ENCODE peak calls at places on chromosome 1, in six cellular contexts. W, O, R, T, C and Q are unnamed samples.

GRCh38 chr1:161198206-161198876 is 513 bp downstream of the ADAMTS4 start:
- DNase-seq in W (no peak), C (no peak), T (peak; percentile 83), R (peak; percentile 78), O (no peak), Q (peak; percentile 33)

GRCh38 chr1:30010506-30011106 is 712.8 kb downstream of the MATN1 start:
- DNase-seq in O (no peak), R (no peak), C (no peak), T (no peak), W (no peak), Q (no peak)

GRCh38 chr1:231040019-231040799 is at the start of gene FAM89A:
- DNase-seq in T (peak; percentile 57), R (peak; percentile 76), W (peak; percentile 51), O (no peak), C (peak; percentile 35), Q (peak; percentile 46)

GRCh38 chr1:180247061-180247460 is 17.0 kb downstream of the LHX4 start:
- DNase-seq in W (no peak), R (no peak), O (peak; percentile 37), T (no peak), C (no peak), Q (no peak)

GRCh38 chr1:61448017-61448383 is 276.9 kb downstream of the TM2D1 start:
- DNase-seq in C (no peak), T (no peak), W (no peak), O (no peak), R (no peak), Q (no peak)

GRCh38 chr1:149917590-149918144 is at the start of gene SV2A:
- DNase-seq in O (peak; percentile 60), T (peak; percentile 86), R (peak; percentile 72), W (peak; percentile 84), C (peak; percentile 64), Q (no peak)

GRCh38 chr1:218079820-218080219 is 205.3 kb upstream of the RRP15 start:
- DNase-seq in T (no peak), C (no peak), R (no peak), O (no peak), W (no peak), Q (no peak)

GRCh38 chr1:174000274-174000852 is 21.8 kb downstream of the RC3H1 start:
- DNase-seq in C (no peak), O (peak; percentile 18), R (no peak), W (no peak), T (no peak), Q (no peak)

GRCh38 chr1:237799762-237800474 is 90.8 kb downstream of the ZP4 start:
- DNase-seq in W (peak; percentile 68), C (no peak), O (peak; percentile 4), R (peak; percentile 82), T (peak; percentile 88), Q (peak; percentile 72)

GRCh38 chr1:235997049-235997448 is 67.8 kb downstream of the NID1 start:
- DNase-seq in O (no peak), C (no peak), W (no peak), R (no peak), T (no peak), Q (no peak)

GRCh38 chr1:230728710-230729392 is 14.9 kb upstream of the AGT start:
- DNase-seq in W (no peak), T (no peak), C (no peak), O (no peak), R (no peak), Q (no peak)

GRCh38 chr1:95685091-95685490 is 451.1 kb downstream of the RWDD3 start:
- DNase-seq in C (no peak), T (no peak), O (no peak), W (no peak), R (no peak), Q (no peak)

GRCh38 chr1:208100906-208101305 is 143.3 kb downstream of the PLXNA2 start:
- DNase-seq in T (no peak), C (no peak), W (peak; percentile 64), R (no peak), O (peak; percentile 49), Q (no peak)

DNA sequence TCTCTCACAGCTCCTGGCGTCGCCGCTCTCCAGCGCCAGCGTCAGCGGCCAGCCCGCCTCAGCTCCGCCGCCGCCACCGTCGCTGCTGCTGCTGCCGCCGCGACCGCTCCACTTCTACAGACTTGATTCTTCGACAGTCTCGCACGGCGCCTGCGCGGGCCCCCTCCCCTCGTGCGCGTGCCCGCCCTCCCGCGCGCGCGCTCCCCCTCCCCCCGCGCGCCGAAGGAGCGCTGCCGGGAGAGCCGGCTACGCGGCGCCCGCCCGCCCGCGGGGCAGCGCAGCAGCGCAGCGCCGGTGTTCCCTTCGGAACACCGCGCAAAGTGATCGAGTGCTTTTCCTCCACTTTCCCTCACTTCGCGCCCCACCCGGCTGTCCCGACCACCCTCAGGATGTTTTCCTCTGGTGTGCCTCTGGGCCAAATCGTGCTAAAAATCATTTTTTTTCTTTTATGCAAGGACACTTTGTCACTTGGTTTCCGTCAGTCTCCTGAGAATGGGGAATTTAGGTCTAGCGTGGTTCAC is at the start of gene IRF2BP2:
- DNase-seq in W (peak; percentile 84), R (peak; percentile 75), T (peak; percentile 80), C (peak; percentile 83), O (peak; percentile 80), Q (peak; percentile 90)
- H3K4ac ChIP-seq in W (peak within 1 kb of the TSS; percentile 94), R (peak within 1 kb of the TSS; percentile 86), T (peak within 1 kb of the TSS; percentile 57), C (no peak within 1 kb of the TSS), O (peak within 1 kb of the TSS; percentile 92), Q (peak within 1 kb of the TSS; percentile 99)

GRCh38 chr1:31602081-31602480 is 15.4 kb upstream of the HCRTR1 start:
- DNase-seq in W (no peak), O (no peak), T (no peak), C (no peak), R (no peak), Q (no peak)

GRCh38 chr1:31607360-31607759 is 10.1 kb upstream of the HCRTR1 start:
- DNase-seq in W (no peak), R (peak; percentile 22), O (no peak), T (no peak), C (no peak), Q (no peak)

GRCh38 chr1:31600641-31601040 is 16.8 kb upstream of the HCRTR1 start:
- DNase-seq in R (no peak), C (no peak), T (no peak), W (no peak), O (no peak), Q (no peak)

GRCh38 chr1:31609512-31609911 is 8.0 kb upstream of the HCRTR1 start:
- DNase-seq in C (no peak), R (no peak), T (no peak), O (no peak), W (no peak), Q (no peak)

DNA sequence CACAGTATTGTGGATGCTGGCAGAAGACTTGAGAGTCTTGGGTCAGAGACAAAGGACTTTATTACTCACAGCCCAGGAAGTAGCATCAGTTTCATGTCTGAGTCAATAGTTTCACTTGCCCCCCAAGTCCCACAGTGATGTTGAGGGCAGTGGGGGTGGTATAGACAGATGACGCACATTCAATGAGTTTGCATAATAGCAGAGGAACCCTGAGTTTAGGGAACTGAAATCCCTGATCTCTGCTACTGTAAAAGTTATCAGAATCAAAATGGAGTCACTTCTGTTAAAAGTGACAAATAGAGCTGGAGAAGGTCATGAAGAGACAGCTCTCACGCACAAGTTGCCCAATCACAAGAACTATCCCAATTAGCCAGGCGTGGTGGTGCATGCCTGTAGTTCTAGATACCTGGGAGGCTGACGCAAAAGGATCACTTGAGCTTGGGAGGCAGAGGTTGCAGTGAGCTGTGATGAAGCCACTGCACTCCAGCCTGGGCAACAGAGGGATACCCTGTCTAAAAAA is 11.5 kb upstream of the HCRTR1 start:
- DNase-seq in R (no peak), T (no peak), C (no peak), O (peak; percentile 88), W (no peak), Q (no peak)
- H2AFZ ChIP-seq in R (no peak overlapping the region), T (no peak overlapping the region), C (no peak overlapping the region), O (peak overlapping the region; percentile 32), W (no peak overlapping the region), Q (no peak overlapping the region)

GRCh38 chr1:3243304-3243703 is 174.3 kb downstream of the PRDM16 start:
- DNase-seq in R (no peak), O (no peak), T (no peak), W (no peak), C (no peak), Q (no peak)

GRCh38 chr1:3240524-3241235 is 171.7 kb downstream of the PRDM16 start:
- DNase-seq in C (no peak), W (no peak), T (peak; percentile 55), O (no peak), R (peak; percentile 72), Q (no peak)

GRCh38 chr1:3241673-3242407 is 172.8 kb downstream of the PRDM16 start:
- DNase-seq in O (no peak), R (no peak), T (no peak), W (no peak), C (no peak), Q (no peak)

GRCh38 chr1:3242408-3243270 is 173.6 kb downstream of the PRDM16 start:
- DNase-seq in R (no peak), O (no peak), C (no peak), W (no peak), T (no peak), Q (no peak)

GRCh38 chr1:3241236-3241550 is 172.2 kb downstream of the PRDM16 start:
- DNase-seq in W (no peak), O (no peak), R (no peak), C (no peak), T (no peak), Q (no peak)
- H3K4me1 ChIP-seq in W (no peaks in the 10 kb centered on the region), O (no peaks in the 10 kb centered on the region), R (peaks cover 5% of the 10 kb centered on the region), C (no peaks in the 10 kb centered on the region), T (no peaks in the 10 kb centered on the region), Q (no peaks in the 10 kb centered on the region)

GRCh38 chr1:198228925-198229324 is 72.1 kb downstream of the NEK7 start:
- DNase-seq in T (no peak), O (no peak), W (no peak), C (no peak), R (no peak), Q (peak; percentile 87)
- H3K4ac ChIP-seq in T (no peak overlapping the region), O (no peak overlapping the region), W (no peak overlapping the region), C (no peak overlapping the region), R (no peak overlapping the region), Q (peak overlapping the region; percentile 71)

GRCh38 chr1:158819461-158820443 is 11.4 kb upstream of the MNDA start:
- DNase-seq in W (peak; percentile 75), C (no peak), O (no peak), T (no peak), R (no peak), Q (no peak)

GRCh38 chr1:158821723-158822122 is 9.4 kb upstream of the MNDA start:
- DNase-seq in C (no peak), T (no peak), R (no peak), O (no peak), W (no peak), Q (no peak)

GRCh38 chr1:158818560-158818959 is 12.6 kb upstream of the MNDA start:
- DNase-seq in R (no peak), C (no peak), T (no peak), O (no peak), W (no peak), Q (peak; percentile 23)

GRCh38 chr1:158814970-158815369 is 16.2 kb upstream of the MNDA start:
- DNase-seq in C (no peak), W (no peak), O (no peak), R (no peak), T (no peak), Q (no peak)

GRCh38 chr1:158818991-158819405 is 12.2 kb upstream of the MNDA start:
- DNase-seq in R (no peak), C (no peak), W (peak; percentile 44), O (no peak), T (no peak), Q (no peak)
- H2AFZ ChIP-seq in R (peak overlapping the region; percentile 36), C (no peak overlapping the region), W (no peak overlapping the region), O (no peak overlapping the region), T (no peak overlapping the region), Q (no peak overlapping the region)